ENCODE peak calls at places on chromosome 11, in nine cellular contexts. E, L, U, T, O, C, N, I and K are unnamed samples. For H3K4me1, the result is how much of the 10 kb centered on the place peaks cover.

GRCh38 chr11:102390667-102391449 is 43.8 kb downstream of the BIRC2 start:
- DNase-seq in E (peak), L (peak), U (no peak), T (peak), O (peak), C (peak), N (peak), I (peak), K (peak)

GRCh38 chr11:114284021-114284420 is 12.2 kb upstream of the NNMT start:
- DNase-seq in E (no peak), L (no peak), U (no peak), T (no peak), O (peak), C (no peak), N (no peak), I (no peak), K (peak)

GRCh38 chr11:35590412-35590811 is 27.8 kb upstream of the FJX1 start:
- DNase-seq in E (no peak), L (no peak), U (no peak), T (no peak), O (no peak), C (no peak), N (peak), I (no peak), K (no peak)

GRCh38 chr11:68831124-68831523 is 10.6 kb downstream of the CPT1A start:
- DNase-seq in E (no peak), L (no peak), U (no peak), T (no peak), O (no peak), C (no peak), N (no peak), I (no peak), K (no peak)

GRCh38 chr11:121523581-121524232 is 70.9 kb upstream of the SORL1-AS1 start:
- DNase-seq in E (no peak), L (no peak), U (no peak), T (no peak), O (no peak), C (no peak), N (no peak), I (no peak), K (no peak)

GRCh38 chr11:15535414-15535813 is 420.7 kb downstream of the INSC start:
- DNase-seq in E (no peak), L (no peak), U (no peak), T (no peak), O (no peak), C (no peak), N (no peak), I (no peak), K (no peak)

GRCh38 chr11:109697140-109697843 is 275.3 kb downstream of the C11orf87 start:
- DNase-seq in E (no peak), L (peak), U (no peak), T (peak), O (no peak), C (no peak), N (peak), I (no peak), K (no peak)

GRCh38 chr11:92125316-92125715 is 99.3 kb upstream of the FAT3 start:
- DNase-seq in E (no peak), L (no peak), U (no peak), T (no peak), O (no peak), C (no peak), N (no peak), I (no peak), K (no peak)

GRCh38 chr11:24932110-24933000 is 435.5 kb downstream of the LUZP2 start:
- DNase-seq in E (no peak), L (peak), U (no peak), T (no peak), O (no peak), C (no peak), N (no peak), I (no peak), K (no peak)

GRCh38 chr11:12298610-12299009 is 78.8 kb upstream of the PARVA start:
- DNase-seq in E (no peak), L (no peak), U (no peak), T (no peak), O (no peak), C (no peak), N (no peak), I (no peak), K (no peak)

GRCh38 chr11:121249039-121249663 is 43.4 kb upstream of the SC5D start:
- DNase-seq in E (no peak), L (peak), U (no peak), T (peak), O (no peak), C (no peak), N (peak), I (no peak), K (no peak)

GRCh38 chr11:36367806-36368680 is 72.0 kb downstream of the PRR5L start:
- DNase-seq in E (no peak), L (no peak), U (no peak), T (no peak), O (no peak), C (no peak), N (no peak), I (no peak), K (no peak)

GRCh38 chr11:74783241-74783871 is 34.7 kb downstream of the RNF169 start:
- DNase-seq in E (no peak), L (peak), U (no peak), T (peak), O (no peak), C (no peak), N (peak), I (no peak), K (no peak)

GRCh38 chr11:63641727-63642126 is 27.5 kb upstream of the PLAAT3 start:
- DNase-seq in E (no peak), L (peak), U (no peak), T (no peak), O (no peak), C (no peak), N (peak), I (no peak), K (no peak)

GRCh38 chr11:113035708-113036107 is 74.5 kb downstream of the NCAM1 start:
- DNase-seq in E (no peak), L (no peak), U (no peak), T (no peak), O (no peak), C (no peak), N (no peak), I (no peak), K (no peak)

GRCh38 chr11:79515781-79516180 is 75.0 kb upstream of the TENM4 start:
- DNase-seq in E (no peak), L (no peak), U (no peak), T (no peak), O (no peak), C (no peak), N (no peak), I (no peak), K (no peak)

GRCh38 chr11:72433455-72434061 is 773 bp downstream of the CLPB start:
- DNase-seq in E (no peak), L (no peak), U (no peak), T (no peak), O (no peak), C (no peak), N (no peak), I (no peak), K (peak)

GRCh38 chr11:134388590-134388989 is 23.5 kb downstream of the B3GAT1 start:
- DNase-seq in E (no peak), L (no peak), U (no peak), T (no peak), O (no peak), C (no peak), N (no peak), I (no peak), K (no peak)

GRCh38 chr11:111631034-111631665 is 28.9 kb downstream of the SIK2 start:
- DNase-seq in E (no peak), L (no peak), U (no peak), T (peak), O (no peak), C (no peak), N (peak), I (no peak), K (no peak)

GRCh38 chr11:124069429-124070401 is 28.6 kb upstream of the OR10G7 start:
- DNase-seq in E (no peak), L (peak), U (no peak), T (peak), O (peak), C (no peak), N (peak), I (no peak), K (peak)

GRCh38 chr11:75151346-75152047 is 590 bp downstream of the SLCO2B1 start:
- DNase-seq in E (no peak), L (no peak), U (no peak), T (no peak), O (peak), C (no peak), N (no peak), I (no peak), K (no peak)

GRCh38 chr11:86699036-86699791 is 26.8 kb upstream of the ME3 start:
- DNase-seq in E (no peak), L (peak), U (no peak), T (no peak), O (no peak), C (no peak), N (peak), I (no peak), K (no peak)

GRCh38 chr11:17719028-17719939 is at the start of gene MYOD1:
- DNase-seq in E (peak), L (no peak), U (no peak), T (no peak), O (no peak), C (no peak), N (no peak), I (no peak), K (peak)

GRCh38 chr11:28636033-28636432 is 527.8 kb downstream of the METTL15 start:
- DNase-seq in E (no peak), L (no peak), U (no peak), T (no peak), O (no peak), C (no peak), N (no peak), I (no peak), K (no peak)

GRCh38 chr11:127493330-127493729 is 492.8 kb upstream of the KIRREL3 start:
- DNase-seq in E (no peak), L (peak), U (no peak), T (peak), O (no peak), C (no peak), N (peak), I (no peak), K (no peak)

DNA sequence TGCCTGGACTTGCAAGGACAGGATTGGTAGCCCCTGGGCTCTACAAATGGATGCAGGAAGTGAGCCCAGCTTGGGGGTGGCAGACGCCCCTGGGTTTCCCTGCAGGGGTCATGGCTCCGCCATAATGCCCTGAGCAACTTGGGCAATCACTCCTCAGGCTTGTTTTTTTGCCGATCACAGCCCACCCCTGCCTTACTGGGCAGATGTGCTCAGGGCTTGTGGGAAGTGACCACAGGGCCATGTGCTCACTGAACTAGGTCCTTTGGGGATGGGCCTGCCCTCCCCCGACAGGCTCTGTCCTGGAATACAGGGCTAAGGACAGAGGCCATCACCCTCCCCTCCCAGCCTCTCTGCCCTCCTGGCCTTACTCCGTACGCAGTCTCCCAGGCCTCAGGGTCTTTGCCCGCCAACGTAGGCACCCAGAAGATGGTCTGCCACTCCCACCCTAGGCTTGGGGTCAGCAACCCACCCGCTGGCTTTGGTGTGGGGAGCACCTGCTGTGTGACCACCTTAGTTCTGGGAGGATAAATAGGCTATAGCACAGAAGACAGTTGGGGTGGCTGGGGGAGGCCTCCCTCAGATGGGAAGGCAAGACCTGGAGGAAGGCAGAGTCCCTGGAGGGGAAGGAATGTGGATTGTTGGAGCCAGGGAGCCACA is 3.8 kb downstream of the RPLP2 start:
- DNase-seq in E (no peak), L (no peak), U (no peak), T (no peak), O (no peak), C (no peak), N (no peak), I (no peak), K (no peak)
- H3K4me1 ChIP-seq in E (under half), L (under half), U (under half), T (under half), O (under half), C (under half), N (under half), I (under half), K (under half)

GRCh38 chr11:46378296-46378695 is 3.2 kb upstream of the MDK start:
- DNase-seq in E (no peak), L (no peak), U (no peak), T (no peak), O (no peak), C (no peak), N (no peak), I (no peak), K (no peak)
- H3K27ac ChIP-seq in E (no peak), L (no peak), U (no peak), T (no peak), O (no peak), C (no peak), N (no peak), I (no peak), K (no peak)

GRCh38 chr11:57001674-57002401 is 13.1 kb downstream of the OR5AK2 start:
- DNase-seq in E (no peak), L (peak), U (no peak), T (peak), O (no peak), C (no peak), N (peak), I (no peak), K (no peak)
- TF ChIP-seq CTCF in E (no peak), L (peak), U (no peak), T (peak), O (no peak), C (no peak), N (peak), I (no peak), K (no peak)

GRCh38 chr11:108235192-108235591 is 12.3 kb downstream of the ATM start:
- DNase-seq in E (no peak), L (no peak), U (no peak), T (no peak), O (no peak), C (no peak), N (no peak), I (no peak), K (no peak)
- H3K4me1 ChIP-seq in E (under half), L (under half), U (under half), T (under half), O (under half), C (under half), N (under half), I (under half), K (under half)